ENCODE peak calls at places on chromosomes 11 and 22, in nine cellular contexts. K is GM19239, X is heart left ventricle, U is PC-9, N is H4, Y is NAMALWA, F is mucosa of descending colon, L is KBM-7, O is left colon. M is an unnamed sample.
A peak's percentile ranks its signal among the peaks of the same experiment; 100 is the strongest.

GRCh38 chr11:15710593-15711260 is 596.0 kb downstream of the INSC start:
- DNase-seq in K (no peak), X (no peak), U (no peak), N (no peak), Y (no peak), F (no peak), L (no peak), O (no peak), M (no peak)

GRCh38 chr22:31681625-31682345 is 19.8 kb upstream of the PISD start:
- DNase-seq in K (no peak), X (no peak), U (no peak), N (no peak), Y (no peak), F (peak; percentile 50), L (no peak), O (no peak), M (no peak)

GRCh38 chr22:22520667-22521602 is 865 bp upstream of the ZNF280A start:
- DNase-seq in K (no peak), X (no peak), U (no peak), N (peak; percentile 7), Y (no peak), F (no peak), L (peak; percentile 4), O (no peak), M (no peak)

GRCh38 chr11:76744186-76745058 is 38.7 kb upstream of the TSKU start:
- DNase-seq in K (no peak), X (no peak), U (no peak), N (no peak), Y (no peak), F (no peak), L (peak; percentile 15), O (no peak), M (no peak)

GRCh38 chr22:37623075-37624016 is 14.7 kb downstream of the GGA1 start:
- DNase-seq in K (no peak), X (peak; percentile 63), U (peak; percentile 69), N (no peak), Y (peak; percentile 82), F (peak; percentile 80), L (peak; percentile 62), O (peak; percentile 65), M (no peak)

GRCh38 chr11:11563193-11563592 is 58.6 kb downstream of the GALNT18 start:
- DNase-seq in K (no peak), X (no peak), U (no peak), N (no peak), Y (no peak), F (no peak), L (no peak), O (no peak), M (no peak)

GRCh38 chr11:59183768-59184167 is 11.8 kb downstream of the DTX4 start:
- DNase-seq in K (no peak), X (no peak), U (no peak), N (no peak), Y (no peak), F (no peak), L (no peak), O (no peak), M (no peak)

GRCh38 chr11:47314992-47315391 is 37.5 kb downstream of the MYBPC3 start:
- DNase-seq in K (no peak), X (no peak), U (no peak), N (no peak), Y (no peak), F (no peak), L (no peak), O (no peak), M (no peak)

GRCh38 chr11:13207665-13208594 is 69.7 kb upstream of the BMAL1 start:
- DNase-seq in K (no peak), X (peak; percentile 41), U (peak; percentile 40), N (peak; percentile 87), Y (no peak), F (no peak), L (peak; percentile 63), O (peak; percentile 48), M (no peak)

GRCh38 chr11:13030857-13031256 is 21.7 kb downstream of the RASSF10 start:
- DNase-seq in K (no peak), X (peak; percentile 66), U (no peak), N (no peak), Y (no peak), F (peak; percentile 63), L (no peak), O (no peak), M (no peak)

GRCh38 chr11:106794058-106794457 is 224.2 kb downstream of the GUCY1A2 start:
- DNase-seq in K (no peak), X (no peak), U (no peak), N (no peak), Y (no peak), F (no peak), L (no peak), O (no peak), M (no peak)

GRCh38 chr11:13015753-13016152 is 6.6 kb downstream of the RASSF10 start:
- DNase-seq in K (no peak), X (no peak), U (no peak), N (no peak), Y (no peak), F (no peak), L (no peak), O (no peak), M (no peak)

GRCh38 chr11:129280027-129280811 is 88.1 kb upstream of the ARHGAP32 start:
- DNase-seq in K (no peak), X (no peak), U (no peak), N (peak; percentile 21), Y (no peak), F (no peak), L (no peak), O (no peak), M (no peak)

GRCh38 chr11:13440100-13440855 is 22.7 kb downstream of the BTBD10 start:
- DNase-seq in K (no peak), X (no peak), U (no peak), N (peak; percentile 92), Y (no peak), F (no peak), L (no peak), O (no peak), M (no peak)

GRCh38 chr11:47437746-47438418 is 11.1 kb downstream of the RAPSN start:
- DNase-seq in K (no peak), X (peak; percentile 60), U (no peak), N (no peak), Y (no peak), F (no peak), L (no peak), O (no peak), M (no peak)

GRCh38 chr11:134261626-134262488 is 8.5 kb downstream of the ACAD8 start:
- DNase-seq in K (no peak), X (no peak), U (peak; percentile 9), N (peak; percentile 27), Y (peak; percentile 56), F (no peak), L (peak; percentile 63), O (no peak), M (no peak)

GRCh38 chr11:16801288-16801980 is 63.0 kb downstream of the C11orf58 start:
- DNase-seq in K (no peak), X (no peak), U (no peak), N (no peak), Y (no peak), F (no peak), L (no peak), O (no peak), M (no peak)

GRCh38 chr22:46956498-46957215 is 194.2 kb downstream of the TBC1D22A start:
- DNase-seq in K (no peak), X (no peak), U (no peak), N (no peak), Y (no peak), F (no peak), L (no peak), O (no peak), M (no peak)

GRCh38 chr11:119025978-119026766 is 4.5 kb downstream of the SLC37A4 start:
- DNase-seq in K (no peak), X (no peak), U (no peak), N (no peak), Y (no peak), F (no peak), L (no peak), O (no peak), M (no peak)

GRCh38 chr11:62242021-62242420 is at the start of gene SCGB1D2:
- DNase-seq in K (no peak), X (peak; percentile 55), U (peak; percentile 69), N (peak; percentile 84), Y (no peak), F (no peak), L (no peak), O (no peak), M (no peak)

GRCh38 chr11:61472868-61473267 is 35.7 kb upstream of the LRRC10B start:
- DNase-seq in K (no peak), X (peak; percentile 51), U (no peak), N (no peak), Y (no peak), F (no peak), L (no peak), O (peak; percentile 60), M (no peak)

M was measured in thoracic aorta.